ENCODE peak calls at places on chromosomes 13 and 19, in six cellular contexts. W is A549, F is glutamatergic neuron, S is Caco-2, M is bronchial epithelial cell, D is AG04449. E is an unnamed sample.

GRCh38 chr13:21478881-21479808 is 20.0 kb upstream of the ZDHHC20 start:
- DNase-seq in M (peak; percentile 69), F (no peak), S (peak; percentile 69), W (peak; percentile 71), D (peak; percentile 23), E (peak; percentile 51)

GRCh38 chr13:51804295-51805172 is 571 bp upstream of the DHRS12 start:
- DNase-seq in W (no peak), F (no peak), M (no peak), D (no peak), S (no peak), E (no peak)

GRCh38 chr13:94987869-94988268 is 275.5 kb upstream of the SOX21 start:
- DNase-seq in D (no peak), M (peak; percentile 79), F (no peak), S (no peak), W (no peak), E (no peak)

GRCh38 chr13:21576424-21576823 is 27.5 kb downstream of the MICU2 start:
- DNase-seq in W (no peak), D (no peak), M (no peak), S (no peak), F (no peak), E (no peak)

GRCh38 chr19:15466851-15467733 is 2.7 kb upstream of the RASAL3 start:
- DNase-seq in S (no peak), F (no peak), M (peak; percentile 80), W (peak; percentile 55), D (no peak), E (no peak)

GRCh38 chr13:31951215-31951678 is 80.3 kb upstream of the FRY start:
- DNase-seq in D (no peak), W (no peak), S (no peak), M (peak; percentile 78), F (peak; percentile 18), E (peak; percentile 35)

GRCh38 chr13:110453767-110454166 is 107.8 kb downstream of the RAB20 start:
- DNase-seq in F (no peak), M (no peak), S (no peak), W (no peak), D (no peak), E (no peak)

GRCh38 chr13:30577381-30577780 is 40.3 kb upstream of the USPL1 start:
- DNase-seq in S (no peak), M (peak; percentile 89), F (no peak), D (peak; percentile 58), W (peak; percentile 43), E (no peak)

GRCh38 chr19:29667941-29668340 is 2.7 kb downstream of the PLEKHF1 start:
- DNase-seq in S (no peak), D (no peak), W (no peak), M (no peak), F (no peak), E (no peak)
- TF ChIP-seq CTCF in S (no peak), D (no peak), W (no peak), M (no peak), F (no peak), E (no peak)

DNA sequence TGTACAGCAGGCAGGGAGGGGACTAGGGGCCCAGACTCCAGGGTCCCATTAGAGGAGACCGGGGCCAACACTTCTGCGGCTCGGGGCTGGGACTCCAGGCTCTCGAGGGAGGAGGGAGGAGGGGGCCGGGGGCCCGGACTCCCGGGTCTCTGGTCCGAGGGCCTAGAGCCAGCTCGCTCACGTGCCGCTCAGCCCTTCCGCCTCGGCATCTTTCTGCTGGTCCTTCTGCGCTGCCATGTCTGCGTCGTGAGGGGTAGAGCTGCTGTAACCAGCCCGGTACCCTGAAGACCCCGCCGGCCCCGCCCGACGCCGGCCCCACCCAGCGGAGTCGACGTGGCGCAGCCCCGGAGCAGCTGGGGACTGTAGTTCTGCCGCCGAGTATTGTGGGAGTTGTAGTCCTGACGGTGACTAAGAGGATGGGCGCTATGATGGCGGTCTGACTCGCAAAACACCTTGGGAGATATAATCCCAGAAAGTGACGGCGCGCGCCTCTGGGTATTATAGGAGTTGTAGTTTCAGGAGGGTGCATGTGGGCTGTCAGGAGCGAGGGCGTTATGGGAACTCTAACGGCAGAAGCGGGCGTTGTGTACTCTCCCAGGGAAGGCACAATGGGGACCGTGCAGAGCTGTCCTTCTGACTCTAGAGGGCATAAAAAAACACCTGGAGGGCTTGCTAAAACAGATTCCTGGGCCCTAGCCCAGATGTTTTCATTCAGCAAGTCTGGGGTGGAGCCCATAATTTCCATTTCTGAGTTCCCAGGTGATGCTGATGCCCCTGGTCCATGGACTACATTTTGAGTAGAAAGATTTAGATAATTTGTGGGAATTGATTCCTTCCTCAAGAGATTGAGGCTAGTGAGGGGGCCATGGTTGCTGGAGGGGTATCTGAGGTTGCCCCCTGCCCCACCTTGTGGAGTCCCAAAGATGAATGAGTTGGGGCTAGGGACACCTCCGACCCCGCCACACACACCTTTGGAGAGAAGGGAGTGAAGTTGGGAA is at the start of gene RABAC1:
- DNase-seq in W (peak; percentile 97), M (peak; percentile 89), S (peak; percentile 93), F (peak; percentile 95), D (peak; percentile 47), E (peak; percentile 93)
- TF ChIP-seq CTCF in W (peak; percentile 54), M (no peak), S (no peak), F (peak; percentile 11), D (peak; percentile 11), E (no peak)

GRCh38 chr19:5790573-5791520 is at the start of gene DUS3L:
- DNase-seq in D (peak; percentile 88), F (peak; percentile 98), M (peak; percentile 98), S (peak; percentile 96), W (peak; percentile 98), E (peak; percentile 92)
- TF ChIP-seq CTCF in D (no peak), F (no peak), M (no peak), S (no peak), W (no peak), E (no peak)

GRCh38 chr19:51514866-51515481 is 13.4 kb upstream of the SIGLEC12 start:
- DNase-seq in F (no peak), D (peak; percentile 1), S (peak; percentile 71), W (peak; percentile 63), M (peak; percentile 45), E (peak; percentile 56)

GRCh38 chr19:51509823-51510660 is 8.4 kb upstream of the SIGLEC12 start:
- DNase-seq in S (no peak), F (no peak), D (no peak), W (no peak), M (no peak), E (no peak)

GRCh38 chr19:51508059-51508733 is 6.6 kb upstream of the SIGLEC12 start:
- DNase-seq in D (no peak), S (no peak), F (no peak), M (no peak), W (no peak), E (no peak)

GRCh38 chr19:51513968-51514367 is 12.4 kb upstream of the SIGLEC12 start:
- DNase-seq in W (no peak), M (no peak), S (no peak), D (no peak), F (no peak), E (no peak)

GRCh38 chr19:51511353-51511752 is 9.8 kb upstream of the SIGLEC12 start:
- DNase-seq in S (no peak), W (peak; percentile 19), D (no peak), F (peak; percentile 49), M (no peak), E (no peak)
- TF ChIP-seq CTCF in S (no peak), W (no peak), D (peak; percentile 3), F (peak; percentile 54), M (no peak), E (peak; percentile 23)

GRCh38 chr13:84571264-84571663 is 689.0 kb upstream of the SLITRK1 start:
- DNase-seq in M (peak; percentile 1), S (peak; percentile 27), D (no peak), W (no peak), F (no peak), E (no peak)
- TF ChIP-seq CTCF in M (no peak), S (peak; percentile 18), D (no peak), W (no peak), F (no peak), E (no peak)

GRCh38 chr13:35744566-35745203 is 268.2 kb upstream of the MAB21L1 start:
- DNase-seq in S (no peak), D (no peak), M (no peak), W (no peak), F (no peak), E (no peak)

GRCh38 chr13:35741657-35742056 is 265.2 kb upstream of the MAB21L1 start:
- DNase-seq in F (no peak), S (no peak), D (no peak), W (no peak), M (no peak), E (no peak)

GRCh38 chr13:35747594-35747993 is 271.1 kb upstream of the MAB21L1 start:
- DNase-seq in D (no peak), F (no peak), W (no peak), S (no peak), M (no peak), E (no peak)

GRCh38 chr13:35743165-35743564 is 266.7 kb upstream of the MAB21L1 start:
- DNase-seq in S (no peak), D (no peak), M (no peak), F (no peak), W (no peak), E (no peak)

GRCh38 chr13:35744144-35744543 is 267.7 kb upstream of the MAB21L1 start:
- DNase-seq in W (no peak), D (no peak), M (no peak), S (no peak), F (no peak), E (no peak)
- TF ChIP-seq CTCF in W (no peak), D (no peak), M (no peak), S (no peak), F (no peak), E (no peak)

DNA sequence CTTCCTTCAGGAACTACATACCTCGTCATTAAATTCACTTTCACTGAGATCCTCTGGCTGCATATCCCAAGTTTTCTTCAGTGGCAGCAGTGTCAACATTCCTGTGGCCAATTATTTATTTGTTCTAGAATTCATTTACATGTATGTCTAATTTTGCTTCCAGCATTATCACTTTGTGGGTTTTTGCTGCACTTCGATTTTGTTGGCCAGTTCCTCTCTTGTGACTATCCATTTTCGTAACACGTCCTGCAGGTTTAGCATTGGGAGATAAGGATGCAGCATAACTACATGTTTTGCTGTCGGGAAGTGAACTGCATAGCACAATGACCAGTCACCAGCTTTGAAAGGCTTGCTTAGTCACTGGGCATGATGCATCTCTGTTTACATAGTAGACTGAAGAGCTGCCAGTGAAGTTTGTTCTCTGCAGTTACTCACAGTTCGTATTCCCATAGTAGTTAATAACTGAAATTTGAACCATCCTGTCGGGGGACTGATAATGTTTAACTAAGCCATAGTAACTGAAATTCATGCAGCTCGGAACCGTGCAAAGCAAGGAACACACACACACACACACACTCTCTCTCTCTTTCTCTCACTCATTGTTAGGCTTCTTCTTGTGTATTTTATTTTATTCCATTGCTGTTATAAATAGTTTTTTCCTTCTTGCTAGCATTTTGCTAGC is 28.3 kb downstream of the ZNF507 start:
- DNase-seq in F (no peak), S (peak; percentile 88), W (peak; percentile 100), M (peak; percentile 100), D (peak; percentile 98), E (peak; percentile 85)
- TF ChIP-seq CTCF in F (no peak), S (no peak), W (no peak), M (no peak), D (no peak), E (no peak)

GRCh38 chr13:102091231-102091630 is 310.6 kb downstream of the FGF14 start:
- DNase-seq in F (no peak), D (no peak), W (peak; percentile 39), S (peak; percentile 50), M (peak; percentile 25), E (peak; percentile 3)
- TF ChIP-seq CTCF in F (peak; percentile 31), D (no peak), W (no peak), S (peak; percentile 28), M (no peak), E (no peak)

GRCh38 chr19:49422407-49423277 is 599 bp downstream of the PTH2 start:
- DNase-seq in S (peak; percentile 58), M (no peak), W (peak; percentile 89), D (no peak), F (peak; percentile 86), E (peak; percentile 31)
- TF ChIP-seq CTCF in S (peak; percentile 51), M (peak; percentile 44), W (peak; percentile 61), D (peak; percentile 34), F (peak; percentile 79), E (no peak)